ENCODE peak calls at places on chromosome 21, in five cellular contexts. One of them, this sample, is unnamed. For H3K9me3, the result is how much of the 10 kb centered on the place peaks cover.

GRCh38 chr21:45525153-45525909 is 16.9 kb downstream of the SLC19A1 start:
- DNase-seq in tibial nerve: no peak
- DNase-seq in Karpas-422: no peak
- DNase-seq in transverse colon: peak
- DNase-seq in A549: no peak
- DNase-seq in this sample: peak

GRCh38 chr21:35461700-35462099 is 412.6 kb upstream of the RUNX1 start:
- DNase-seq in A549: no peak
- DNase-seq in transverse colon: no peak
- DNase-seq in Karpas-422: no peak
- DNase-seq in tibial nerve: no peak
- DNase-seq in this sample: no peak

GRCh38 chr21:16420086-16420724 is 690.4 kb downstream of the USP25 start:
- DNase-seq in Karpas-422: no peak
- DNase-seq in A549: no peak
- DNase-seq in transverse colon: no peak
- DNase-seq in tibial nerve: peak
- DNase-seq in this sample: no peak

GRCh38 chr21:45073301-45074047 is 906 bp upstream of the ADARB1 start:
- DNase-seq in Karpas-422: no peak
- DNase-seq in transverse colon: peak
- DNase-seq in A549: no peak
- DNase-seq in tibial nerve: no peak
- DNase-seq in this sample: peak

GRCh38 chr21:17708541-17709265 is 96.0 kb upstream of the BTG3 start:
- DNase-seq in A549: no peak
- DNase-seq in transverse colon: no peak
- DNase-seq in tibial nerve: no peak
- DNase-seq in Karpas-422: no peak
- DNase-seq in this sample: no peak

GRCh38 chr21:32336711-32337110 is 38.1 kb downstream of the MRAP start:
- DNase-seq in A549: no peak
- DNase-seq in tibial nerve: no peak
- DNase-seq in Karpas-422: no peak
- DNase-seq in transverse colon: no peak
- DNase-seq in this sample: no peak

GRCh38 chr21:15874610-15875009 is 144.8 kb downstream of the USP25 start:
- DNase-seq in transverse colon: no peak
- DNase-seq in Karpas-422: no peak
- DNase-seq in tibial nerve: no peak
- DNase-seq in A549: no peak
- DNase-seq in this sample: no peak

GRCh38 chr21:42524341-42525227 is 10.9 kb downstream of the SLC37A1 start:
- DNase-seq in transverse colon: peak
- DNase-seq in A549: no peak
- DNase-seq in Karpas-422: peak
- DNase-seq in tibial nerve: peak
- DNase-seq in this sample: peak

GRCh38 chr21:45971487-45972352 is 9.8 kb upstream of the COL6A1 start:
- DNase-seq in transverse colon: peak
- DNase-seq in Karpas-422: no peak
- DNase-seq in tibial nerve: no peak
- DNase-seq in A549: no peak
- DNase-seq in this sample: no peak

GRCh38 chr21:32603131-32603530 is 9.0 kb downstream of the CFAP298 start:
- DNase-seq in A549: no peak
- DNase-seq in transverse colon: no peak
- DNase-seq in tibial nerve: no peak
- DNase-seq in Karpas-422: no peak
- DNase-seq in this sample: no peak

GRCh38 chr21:27206368-27206982 is 239.6 kb upstream of the ADAMTS5 start:
- DNase-seq in transverse colon: no peak
- DNase-seq in tibial nerve: no peak
- DNase-seq in Karpas-422: no peak
- DNase-seq in A549: no peak
- DNase-seq in this sample: no peak

GRCh38 chr21:45451771-45452182 is 46.8 kb downstream of the COL18A1 start:
- DNase-seq in A549: no peak
- DNase-seq in transverse colon: no peak
- DNase-seq in tibial nerve: no peak
- DNase-seq in Karpas-422: no peak
- DNase-seq in this sample: peak

GRCh38 chr21:43352568-43353281 is 74.2 kb downstream of the SIK1 start:
- DNase-seq in A549: no peak
- DNase-seq in transverse colon: peak
- DNase-seq in Karpas-422: peak
- DNase-seq in tibial nerve: no peak
- DNase-seq in this sample: no peak

GRCh38 chr21:41846033-41846317 is 33.2 kb downstream of the PRDM15 start:
- DNase-seq in A549: no peak
- DNase-seq in tibial nerve: no peak
- DNase-seq in Karpas-422: no peak
- DNase-seq in transverse colon: no peak
- DNase-seq in this sample: no peak

GRCh38 chr21:16125274-16125673 is 395.5 kb downstream of the USP25 start:
- DNase-seq in Karpas-422: no peak
- DNase-seq in A549: no peak
- DNase-seq in tibial nerve: no peak
- DNase-seq in transverse colon: no peak
- DNase-seq in this sample: no peak

GRCh38 chr21:42636931-42637601 is 16.4 kb upstream of the PDE9A start:
- DNase-seq in Karpas-422: no peak
- DNase-seq in tibial nerve: no peak
- DNase-seq in transverse colon: no peak
- DNase-seq in A549: no peak
- DNase-seq in this sample: no peak

GRCh38 chr21:28148400-28149064 is 844.1 kb downstream of the LTN1 start:
- DNase-seq in Karpas-422: no peak
- DNase-seq in A549: no peak
- DNase-seq in transverse colon: no peak
- DNase-seq in tibial nerve: no peak
- DNase-seq in this sample: no peak

GRCh38 chr21:14923468-14923867 is 141.3 kb downstream of the NRIP1 start:
- DNase-seq in transverse colon: no peak
- DNase-seq in A549: no peak
- DNase-seq in Karpas-422: no peak
- DNase-seq in tibial nerve: no peak
- DNase-seq in this sample: no peak

GRCh38 chr21:26965567-26966359 is 1.1 kb downstream of the ADAMTS5 start:
- DNase-seq in A549: no peak
- DNase-seq in tibial nerve: no peak
- DNase-seq in transverse colon: peak
- DNase-seq in Karpas-422: no peak
- DNase-seq in this sample: peak

GRCh38 chr21:42012344-42012743 is 2.2 kb upstream of the ZBTB21 start:
- DNase-seq in tibial nerve: no peak
- DNase-seq in A549: no peak
- DNase-seq in transverse colon: peak
- DNase-seq in Karpas-422: no peak
- DNase-seq in this sample: peak

GRCh38 chr21:43745772-43746517 is 27.0 kb downstream of the PDXK start:
- DNase-seq in Karpas-422: no peak
- DNase-seq in tibial nerve: no peak
- DNase-seq in transverse colon: no peak
- DNase-seq in A549: no peak
- DNase-seq in this sample: no peak

GRCh38 chr21:18275740-18276139 is 31.1 kb downstream of the CHODL start:
- DNase-seq in tibial nerve: no peak
- DNase-seq in transverse colon: no peak
- DNase-seq in A549: no peak
- DNase-seq in Karpas-422: no peak
- DNase-seq in this sample: no peak

GRCh38 chr21:16192900-16193299 is 463.1 kb downstream of the USP25 start:
- DNase-seq in A549: peak
- DNase-seq in transverse colon: no peak
- DNase-seq in Karpas-422: no peak
- DNase-seq in tibial nerve: no peak
- DNase-seq in this sample: no peak

GRCh38 chr21:42829954-42830353 is 49.4 kb downstream of the WDR4 start:
- DNase-seq in A549: no peak
- DNase-seq in Karpas-422: peak
- DNase-seq in tibial nerve: no peak
- DNase-seq in transverse colon: no peak
- DNase-seq in this sample: no peak

GRCh38 chr21:44549525-44550211 is 1.6 kb downstream of the KRTAP10-2 start:
- DNase-seq in tibial nerve: no peak
- DNase-seq in A549: no peak
- DNase-seq in transverse colon: no peak
- DNase-seq in Karpas-422: no peak
- DNase-seq in this sample: no peak

GRCh38 chr21:30612132-30612531 is 1.6 kb downstream of the KRTAP6-1 start:
- DNase-seq in transverse colon: no peak
- DNase-seq in Karpas-422: no peak
- DNase-seq in A549: no peak
- DNase-seq in tibial nerve: no peak
- DNase-seq in this sample: no peak

GRCh38 chr21:30620080-30620479 is 347 bp upstream of the KRTAP20-4 start:
- DNase-seq in tibial nerve: no peak
- DNase-seq in A549: no peak
- DNase-seq in Karpas-422: no peak
- DNase-seq in transverse colon: no peak
- DNase-seq in this sample: no peak

GRCh38 chr21:30616125-30616524 is at the start of gene KRTAP20-1:
- DNase-seq in A549: no peak
- DNase-seq in Karpas-422: no peak
- DNase-seq in tibial nerve: no peak
- DNase-seq in transverse colon: no peak
- DNase-seq in this sample: no peak

GRCh38 chr21:30613836-30614235 is at the start of gene KRTAP6-1:
- DNase-seq in A549: no peak
- DNase-seq in Karpas-422: no peak
- DNase-seq in transverse colon: no peak
- DNase-seq in tibial nerve: no peak
- DNase-seq in this sample: no peak

DNA sequence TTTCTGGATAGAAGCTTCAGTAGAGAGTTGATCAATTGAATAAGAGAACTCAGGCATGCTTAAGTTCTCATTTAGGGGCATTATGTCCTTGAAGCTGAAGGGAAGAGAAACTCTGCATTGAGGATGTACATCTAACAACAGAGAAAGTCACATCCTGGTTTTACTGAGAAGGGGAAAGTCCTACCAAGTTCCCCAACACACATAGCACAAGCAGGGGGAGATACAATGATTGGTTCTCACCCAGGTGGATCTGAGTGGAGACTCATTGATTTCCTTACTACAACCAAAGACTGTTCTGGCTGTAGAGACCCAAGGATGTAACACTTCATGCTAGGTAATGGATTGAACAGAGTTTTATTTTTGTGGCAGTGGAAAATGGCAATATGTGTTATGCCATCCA is 1.0 kb upstream of the KRTAP20-1 start:
- DNase-seq in Karpas-422: no peak
- DNase-seq in transverse colon: no peak
- DNase-seq in tibial nerve: no peak
- DNase-seq in A549: no peak
- DNase-seq in this sample: no peak
- H3K9me3 ChIP-seq in Karpas-422: under half
- H3K9me3 ChIP-seq in transverse colon: under half
- H3K9me3 ChIP-seq in tibial nerve: under half
- H3K9me3 ChIP-seq in A549: under half
- H3K9me3 ChIP-seq in this sample: half or more

DNA sequence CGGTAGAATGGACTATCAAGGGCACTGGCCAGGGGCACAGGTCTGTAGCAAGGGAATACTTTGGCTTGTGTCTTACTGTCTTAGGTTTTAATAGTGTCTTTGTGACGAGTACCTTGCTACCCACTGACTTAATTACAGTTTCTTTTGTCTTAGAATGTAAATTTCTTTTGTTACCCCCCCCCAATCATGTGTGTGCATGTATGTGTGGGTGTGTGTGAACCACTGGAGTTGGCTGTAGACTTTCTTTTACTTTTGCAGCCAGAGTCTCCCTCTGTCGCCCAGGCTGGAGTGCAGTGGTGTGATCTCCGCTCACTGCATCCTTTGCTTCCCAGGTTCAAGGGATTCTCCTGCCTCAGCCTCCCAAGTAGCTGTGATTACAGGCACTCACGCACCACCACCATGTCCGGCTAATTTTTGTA is 61.8 kb upstream of the CLDN14 start:
- DNase-seq in A549: no peak
- DNase-seq in Karpas-422: no peak
- DNase-seq in tibial nerve: no peak
- DNase-seq in transverse colon: no peak
- DNase-seq in this sample: no peak
- H3K4me3 ChIP-seq in A549: no peak
- H3K4me3 ChIP-seq in Karpas-422: no peak
- H3K4me3 ChIP-seq in tibial nerve: no peak
- H3K4me3 ChIP-seq in transverse colon: no peak
- H3K4me3 ChIP-seq in this sample: no peak

DNA sequence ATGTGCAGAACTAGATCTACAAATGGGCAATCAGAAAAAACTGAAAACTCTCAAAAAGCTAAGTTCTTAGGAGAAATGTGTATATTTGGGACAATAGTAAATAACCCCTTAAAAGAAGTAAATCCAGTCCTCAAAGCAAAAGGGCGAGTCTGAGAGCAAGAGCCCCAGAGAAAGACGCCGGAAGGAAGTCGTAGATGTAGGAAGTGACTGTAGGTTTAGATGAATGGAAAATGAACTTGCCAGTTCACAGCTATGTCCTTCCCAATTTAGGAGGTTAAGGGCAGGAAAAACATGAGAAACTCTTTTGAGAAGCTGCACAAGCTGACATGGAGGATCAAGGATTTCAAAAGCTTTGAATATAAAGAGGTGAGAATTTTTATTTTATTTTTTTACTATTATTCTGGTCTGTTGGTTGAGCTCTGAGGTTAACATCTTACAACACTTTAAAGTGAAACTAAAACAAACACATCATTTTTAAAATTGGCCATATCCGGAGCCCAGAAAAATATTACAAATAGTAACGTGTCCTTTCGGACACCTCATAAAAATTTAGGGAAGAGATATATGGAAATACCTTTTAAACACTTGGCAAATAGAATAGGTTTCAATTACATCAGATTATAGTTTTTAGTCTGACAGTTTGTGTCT is 1178.6 kb downstream of the MRPL39 start:
- DNase-seq in transverse colon: no peak
- DNase-seq in Karpas-422: no peak
- DNase-seq in A549: no peak
- DNase-seq in tibial nerve: no peak
- DNase-seq in this sample: no peak
- H3K9me3 ChIP-seq in transverse colon: under half
- H3K9me3 ChIP-seq in Karpas-422: under half
- H3K9me3 ChIP-seq in A549: under half
- H3K9me3 ChIP-seq in tibial nerve: under half
- H3K9me3 ChIP-seq in this sample: under half

DNA sequence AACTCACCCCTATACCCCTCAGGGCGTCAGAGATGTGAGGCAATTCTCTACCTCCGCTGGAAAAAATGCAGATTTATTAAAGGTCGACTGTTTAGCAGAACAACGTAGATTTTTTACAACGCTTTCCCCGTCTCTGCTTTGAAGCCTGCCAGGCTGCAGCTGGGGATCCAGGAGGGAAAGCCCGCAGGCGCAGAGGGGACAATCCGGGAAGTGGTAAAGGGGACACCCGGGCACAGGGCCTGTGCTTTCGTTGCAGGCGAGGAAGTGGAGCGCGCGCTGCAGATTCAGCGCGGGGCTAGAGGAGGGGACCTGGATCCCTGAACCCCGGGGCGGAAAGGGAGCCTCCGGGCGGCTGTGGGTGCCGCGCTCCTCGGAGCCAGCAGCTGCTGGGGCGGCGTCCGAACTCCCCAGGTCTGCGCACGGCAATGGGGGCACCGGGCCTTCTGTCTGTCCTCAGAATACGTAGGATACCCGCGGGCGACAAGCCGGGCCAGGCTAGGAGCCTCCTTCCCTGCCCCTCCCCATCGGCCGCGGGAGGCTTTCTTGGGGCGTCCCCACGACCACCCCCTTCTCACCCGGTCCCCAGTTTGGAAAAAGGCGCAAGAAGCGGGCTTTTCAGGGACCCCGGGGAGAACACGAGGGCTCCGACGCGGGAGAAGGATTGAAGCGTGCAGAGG is 5.5 kb downstream of the SIM2 start:
- DNase-seq in A549: no peak
- DNase-seq in tibial nerve: no peak
- DNase-seq in Karpas-422: no peak
- DNase-seq in transverse colon: no peak
- DNase-seq in this sample: no peak
- H3K4me3 ChIP-seq in A549: no peak
- H3K4me3 ChIP-seq in tibial nerve: no peak
- H3K4me3 ChIP-seq in Karpas-422: no peak
- H3K4me3 ChIP-seq in transverse colon: no peak
- H3K4me3 ChIP-seq in this sample: no peak

This sample was measured in mucosa of descending colon.